ENCODE peak calls at places on chromosomes 12 and 14, in seven cellular contexts. E is osteoblast, L is lower lobe of right lung, S is fibroblast of lung, H is colonic mucosa, B is mammary epithelial cell, I is heart left ventricle. O is an unnamed sample.

GRCh38 chr12:125610292-125610691 is 545.1 kb downstream of the AACS start:
- DNase-seq in S (no peak), B (no peak), L (no peak), H (no peak), E (no peak), I (no peak), O (no peak)

GRCh38 chr14:99732436-99733220 is 48.5 kb downstream of the CYP46A1 start:
- DNase-seq in H (no peak), S (no peak), B (no peak), E (peak; percentile 86), I (peak; percentile 19), L (peak; percentile 43), O (peak; percentile 10)

GRCh38 chr12:130862161-130862560 is 9.7 kb upstream of the RAN start:
- DNase-seq in E (no peak), H (no peak), B (no peak), L (no peak), I (no peak), S (no peak), O (no peak)

GRCh38 chr12:120157678-120158077 is 36.8 kb downstream of the GCN1 start:
- DNase-seq in S (no peak), I (no peak), B (no peak), L (no peak), H (no peak), E (no peak), O (no peak)

GRCh38 chr12:75724913-75725312 is 213.5 kb upstream of the KRR1 start:
- DNase-seq in S (peak; percentile 87), L (no peak), I (peak; percentile 67), E (no peak), B (peak; percentile 43), H (no peak), O (no peak)

GRCh38 chr12:992647-993046 is 1.6 kb downstream of the ERC1 start:
- DNase-seq in H (no peak), B (no peak), S (no peak), L (no peak), I (no peak), E (peak; percentile 66), O (no peak)

GRCh38 chr12:67151891-67152290 is 117.3 kb upstream of the CAND1 start:
- DNase-seq in I (no peak), L (no peak), H (no peak), S (peak; percentile 1), E (no peak), B (no peak), O (no peak)

GRCh38 chr12:69000540-69001243 is 67.7 kb upstream of the CPM start:
- DNase-seq in I (no peak), S (peak; percentile 75), E (peak; percentile 41), L (no peak), H (no peak), B (peak; percentile 53), O (no peak)

GRCh38 chr12:71755146-71755892 is 656 bp downstream of the RAB21 start:
- DNase-seq in I (peak; percentile 21), H (peak; percentile 47), S (peak; percentile 64), L (peak; percentile 67), E (peak; percentile 84), B (peak; percentile 67), O (peak; percentile 75)

GRCh38 chr14:66503532-66503931 is 4.4 kb upstream of the GPHN start:
- DNase-seq in B (peak; percentile 36), H (no peak), E (no peak), S (peak; percentile 90), L (no peak), I (no peak), O (no peak)

GRCh38 chr14:70143306-70143705 is 45.4 kb downstream of the SLC8A3 start:
- DNase-seq in S (no peak), B (no peak), H (no peak), I (no peak), L (no peak), E (no peak), O (no peak)

GRCh38 chr12:71551529-71551928 is 111.9 kb downstream of the LGR5 start:
- DNase-seq in S (peak; percentile 33), H (no peak), L (no peak), I (no peak), B (no peak), E (peak; percentile 18), O (no peak)

GRCh38 chr12:42568952-42569916 is 20.3 kb downstream of the PRICKLE1 start:
- DNase-seq in H (no peak), B (peak; percentile 48), I (no peak), S (peak; percentile 64), E (peak; percentile 31), L (no peak), O (no peak)

GRCh38 chr12:24227550-24227949 is 278.1 kb upstream of the SOX5 start:
- DNase-seq in H (no peak), B (no peak), E (no peak), S (peak; percentile 5), I (no peak), L (no peak), O (no peak)

GRCh38 chr14:77278461-77279230 is 7.6 kb upstream of the NGB start:
- DNase-seq in L (no peak), H (no peak), S (no peak), B (no peak), E (peak; percentile 73), I (no peak), O (no peak)

GRCh38 chr14:103679351-103679750 is 35.9 kb downstream of the XRCC3 start:
- DNase-seq in L (peak; percentile 75), E (peak; percentile 63), H (peak; percentile 38), I (no peak), S (no peak), B (no peak), O (peak; percentile 67)

GRCh38 chr12:113855998-113856397 is 110.1 kb downstream of the RBM19 start:
- DNase-seq in B (no peak), L (no peak), H (no peak), I (peak; percentile 43), E (peak; percentile 71), S (no peak), O (no peak)

GRCh38 chr14:51219473-51220448 is 20.3 kb upstream of the TMX1 start:
- DNase-seq in E (no peak), I (no peak), L (no peak), S (peak; percentile 30), B (no peak), H (no peak), O (no peak)

GRCh38 chr14:53709381-53709780 is 247.2 kb downstream of the BMP4 start:
- DNase-seq in E (no peak), L (no peak), B (no peak), S (no peak), H (no peak), I (no peak), O (no peak)

GRCh38 chr14:93977790-93978581 is 1.6 kb upstream of the ASB2 start:
- DNase-seq in B (peak; percentile 42), S (peak; percentile 80), L (no peak), I (no peak), E (no peak), H (no peak), O (no peak)

GRCh38 chr12:121797937-121798801 is 4.7 kb upstream of the RHOF start:
- DNase-seq in S (peak; percentile 59), B (no peak), H (peak; percentile 94), L (no peak), I (peak; percentile 84), E (peak; percentile 84), O (peak; percentile 92)

DNA sequence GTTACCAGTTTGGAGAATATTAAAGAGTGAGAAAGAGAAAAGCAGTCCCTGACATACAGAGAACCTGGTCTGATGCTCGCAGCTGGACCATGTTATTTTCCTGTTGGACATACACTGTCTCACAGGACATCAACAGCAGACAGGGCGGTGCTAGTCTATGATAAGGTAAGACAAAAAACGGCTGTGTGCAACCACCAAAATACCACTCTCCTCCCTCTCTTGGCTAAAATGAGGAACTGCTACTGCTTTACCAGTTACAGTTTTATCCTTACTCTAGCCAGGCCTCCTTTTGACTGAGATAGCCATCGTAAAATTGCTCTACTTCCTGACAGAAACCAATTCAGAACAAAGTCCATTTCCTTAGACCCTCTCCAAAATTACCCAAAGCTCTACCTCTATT is 47.0 kb upstream of the ERGIC2 start:
- DNase-seq in B (no peak), H (no peak), E (no peak), S (no peak), L (no peak), I (no peak), O (no peak)
- H3K27ac ChIP-seq in B (peak overlapping the region; percentile 10), H (no peak overlapping the region), E (no peak overlapping the region), S (no peak overlapping the region), L (no peak overlapping the region), I (no peak overlapping the region), O (no peak overlapping the region)

DNA sequence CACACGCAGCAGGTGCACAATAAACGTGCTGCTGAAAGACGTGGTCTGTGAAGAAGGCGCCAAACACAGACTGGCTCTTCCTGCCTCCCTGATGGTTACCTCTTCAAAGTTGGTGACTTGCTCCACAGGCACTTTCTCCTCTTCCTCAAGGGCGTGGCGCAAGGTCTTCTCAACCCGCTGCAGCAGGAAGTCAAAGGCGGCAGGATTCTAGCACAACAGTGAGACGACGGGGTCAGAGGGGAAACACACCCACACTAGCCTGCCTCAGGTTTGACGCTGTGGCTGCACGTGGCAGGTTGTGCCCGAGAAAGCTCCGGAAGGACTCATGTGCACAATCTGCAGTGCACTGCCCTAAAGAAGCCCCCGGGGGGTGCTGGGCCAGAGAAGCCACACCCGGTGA is 15.0 kb downstream of the POLE start:
- DNase-seq in L (no peak), B (no peak), H (no peak), S (no peak), E (no peak), I (no peak), O (no peak)
- H3K36me3 ChIP-seq in L (peaks cover 77% of the 10 kb centered on the region), B (peaks cover 28% of the 10 kb centered on the region), H (peaks cover 4% of the 10 kb centered on the region), S (peaks cover 17% of the 10 kb centered on the region), E (peaks cover 35% of the 10 kb centered on the region), I (peaks cover 90% of the 10 kb centered on the region), O (no peaks in the 10 kb centered on the region)

DNA sequence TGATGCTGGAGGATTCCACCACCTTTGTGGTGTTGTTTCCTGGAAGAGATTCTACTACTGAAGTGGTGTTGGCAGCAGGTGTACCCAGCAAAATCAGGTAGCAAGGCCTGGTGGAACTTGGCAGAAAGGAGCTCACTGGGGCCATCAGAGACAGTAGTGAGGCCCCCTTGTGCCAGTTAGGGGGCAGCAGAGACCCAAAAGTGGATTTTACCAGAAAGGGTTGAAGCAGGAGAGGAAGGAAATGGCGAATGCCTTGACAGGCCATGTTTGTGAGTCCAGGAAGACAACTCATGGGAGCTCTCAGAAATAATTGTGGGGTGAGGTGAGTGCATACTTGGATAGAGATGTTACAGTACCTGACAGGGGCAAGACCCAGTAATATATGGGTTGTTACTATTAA is 137.7 kb upstream of the FGD4 start:
- DNase-seq in I (no peak), H (no peak), L (no peak), E (no peak), S (no peak), B (no peak), O (no peak)
- H3K27ac ChIP-seq in I (no peak overlapping the region), H (no peak overlapping the region), L (no peak overlapping the region), E (no peak overlapping the region), S (no peak overlapping the region), B (no peak overlapping the region), O (no peak overlapping the region)

GRCh38 chr14:88616697-88617096 is 53.9 kb downstream of the ZC3H14 start:
- DNase-seq in E (no peak), I (no peak), B (peak; percentile 90), S (no peak), H (no peak), L (no peak), O (no peak)

GRCh38 chr14:88614218-88614907 is 51.5 kb downstream of the ZC3H14 start:
- DNase-seq in H (no peak), L (no peak), I (no peak), E (no peak), B (peak; percentile 32), S (peak; percentile 86), O (no peak)

GRCh38 chr14:88613552-88614010 is 50.7 kb downstream of the ZC3H14 start:
- DNase-seq in H (no peak), I (no peak), L (no peak), B (peak; percentile 88), S (peak; percentile 90), E (no peak), O (no peak)

GRCh38 chr14:88611878-88612277 is 49.0 kb downstream of the ZC3H14 start:
- DNase-seq in B (no peak), H (no peak), E (no peak), I (no peak), L (no peak), S (peak; percentile 30), O (no peak)

GRCh38 chr14:88612981-88613380 is 50.1 kb downstream of the ZC3H14 start:
- DNase-seq in S (peak; percentile 18), B (no peak), I (no peak), E (no peak), L (no peak), H (no peak), O (no peak)
- H3K36me3 ChIP-seq in S (peaks cover 5% of the 10 kb centered on the region), B (peaks cover 33% of the 10 kb centered on the region), I (peaks cover 67% of the 10 kb centered on the region), E (peaks cover 49% of the 10 kb centered on the region), L (peaks cover 73% of the 10 kb centered on the region), H (peaks cover 4% of the 10 kb centered on the region), O (peaks cover 13% of the 10 kb centered on the region)

O was measured in psoas muscle.